ENCODE peak calls at places on chromosome 13, in ten cellular contexts. Z is AG04449, R is transverse colon, W is right lobe of liver, Q is HFF-Myc, M is suprapubic skin, C is psoas muscle, V is PC-3, E is body of pancreas, T is adrenal gland. O is an unnamed sample.

GRCh38 chr13:66543780-66544179 is 686.4 kb downstream of the PCDH9 start:
- DNase-seq in Z (no peak), R (no peak), W (no peak), Q (no peak), M (no peak), C (no peak), V (no peak), E (no peak), T (no peak), O (no peak)

GRCh38 chr13:26465514-26465913 is 92.0 kb upstream of the WASF3 start:
- DNase-seq in Z (no peak), R (no peak), W (no peak), Q (no peak), M (no peak), C (no peak), V (no peak), E (no peak), T (peak; percentile 27), O (no peak)

GRCh38 chr13:96810104-96810503 is 184.2 kb downstream of the OXGR1 start:
- DNase-seq in Z (no peak), R (no peak), W (no peak), Q (no peak), M (no peak), C (no peak), V (no peak), E (no peak), T (no peak), O (no peak)

GRCh38 chr13:50990540-50991506 is 81.2 kb downstream of the RNASEH2B start:
- DNase-seq in Z (no peak), R (peak; percentile 32), W (no peak), Q (peak; percentile 15), M (no peak), C (peak; percentile 51), V (no peak), E (peak; percentile 17), T (peak; percentile 66), O (peak; percentile 80)

GRCh38 chr13:49357694-49358093 is 86.2 kb downstream of the CAB39L start:
- DNase-seq in Z (peak; percentile 40), R (no peak), W (no peak), Q (peak; percentile 20), M (no peak), C (no peak), V (peak; percentile 57), E (no peak), T (no peak), O (peak; percentile 85)

GRCh38 chr13:42396901-42397670 is 125.1 kb downstream of the AKAP11 start:
- DNase-seq in Z (no peak), R (no peak), W (no peak), Q (no peak), M (no peak), C (no peak), V (peak; percentile 48), E (no peak), T (no peak), O (no peak)

GRCh38 chr13:50222569-50223332 is 207.5 kb downstream of the KCNRG start:
- DNase-seq in Z (no peak), R (peak; percentile 60), W (peak; percentile 85), Q (peak; percentile 51), M (peak; percentile 76), C (peak; percentile 80), V (peak; percentile 66), E (peak; percentile 52), T (peak; percentile 60), O (peak; percentile 77)

GRCh38 chr13:106284358-106284757 is 251.1 kb downstream of the EFNB2 start:
- DNase-seq in Z (peak; percentile 21), R (no peak), W (no peak), Q (no peak), M (no peak), C (no peak), V (peak; percentile 85), E (no peak), T (no peak), O (peak; percentile 12)

DNA sequence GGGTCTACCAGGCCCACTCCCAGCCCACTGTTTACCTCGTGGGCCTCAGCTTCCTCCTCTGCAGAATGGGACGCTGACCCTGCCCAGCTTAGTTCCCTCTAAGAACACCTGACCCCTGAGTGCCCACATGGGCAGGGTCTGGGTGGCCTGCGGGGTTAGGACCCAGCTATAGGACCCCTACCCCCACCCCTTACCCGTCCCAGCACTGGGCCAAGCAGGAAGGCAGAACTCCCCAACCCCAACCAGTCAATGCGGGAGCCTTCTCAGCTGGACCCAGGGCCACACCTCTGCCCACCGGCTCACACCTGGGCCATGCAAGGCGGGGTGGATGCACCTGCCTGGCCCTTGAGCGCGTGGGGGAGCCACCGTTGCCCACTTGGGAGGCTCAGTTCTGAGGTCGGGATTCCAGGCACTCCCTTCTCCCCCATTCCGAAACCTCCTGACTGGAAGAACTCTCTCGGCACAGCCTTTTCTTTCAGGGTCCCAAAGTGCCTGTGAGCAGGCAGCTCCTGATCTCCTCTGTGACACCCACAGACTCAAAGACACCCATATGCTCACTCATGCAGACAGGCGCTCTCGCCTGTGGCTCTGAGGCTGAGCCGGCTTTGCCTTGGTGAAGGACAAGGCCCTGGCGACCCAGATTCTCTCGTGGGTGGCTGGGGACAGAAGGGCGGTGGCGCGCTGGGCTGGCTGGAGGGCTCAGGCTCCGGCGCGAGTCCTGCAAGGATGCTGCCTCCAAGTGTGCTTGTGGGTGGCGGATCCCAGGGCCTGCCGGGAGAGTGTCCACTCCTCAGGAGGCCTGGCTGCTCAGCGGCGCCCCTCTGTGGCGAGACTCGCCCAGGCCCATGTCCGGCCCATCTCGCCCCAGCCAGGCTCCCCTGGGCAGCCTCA is 27.9 kb upstream of the PARP4 start:
- DNase-seq in Z (no peak), R (no peak), W (peak; percentile 33), Q (no peak), M (no peak), C (no peak), V (no peak), E (no peak), T (no peak), O (no peak)
- TF ChIP-seq CTCF in Z (peak; percentile 33), R (no peak), W (peak; percentile 12), Q (peak; percentile 40), M (no peak), C (no peak), V (peak; percentile 40), E (no peak), T (no peak), O (no peak)

DNA sequence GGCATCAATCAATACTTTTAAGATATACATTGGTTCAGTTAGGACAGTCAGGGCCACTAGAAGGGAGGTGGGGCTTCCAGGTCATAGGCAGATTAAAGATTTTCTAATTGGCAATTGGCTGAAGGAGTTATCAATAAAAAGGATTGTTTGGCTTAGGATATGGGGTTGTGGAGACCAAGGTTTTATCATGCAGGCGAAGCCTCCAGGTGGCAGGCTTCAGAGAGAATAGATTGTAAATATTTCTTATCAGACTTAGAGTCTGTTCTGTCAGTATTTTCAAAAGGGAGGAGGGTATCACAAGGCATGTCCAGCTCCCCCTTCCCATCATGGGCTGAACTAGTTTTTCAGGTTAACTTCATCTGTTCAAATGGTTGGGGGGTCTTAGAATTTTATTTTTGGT is 77.4 kb upstream of the FARP1 start:
- DNase-seq in Z (no peak), R (no peak), W (no peak), Q (no peak), M (no peak), C (no peak), V (no peak), E (no peak), T (no peak), O (no peak)
- TF ChIP-seq CTCF in Z (no peak), R (no peak), W (peak; percentile 13), Q (no peak), M (no peak), C (no peak), V (no peak), E (peak; percentile 29), T (no peak), O (no peak)

GRCh38 chr13:111460548-111461444 is 140.4 kb downstream of the TEX29 start:
- DNase-seq in Z (peak; percentile 12), R (peak; percentile 20), W (no peak), Q (peak; percentile 15), M (peak; percentile 47), C (peak; percentile 26), V (peak; percentile 31), E (peak; percentile 61), T (peak; percentile 29), O (peak; percentile 33)
- TF ChIP-seq CTCF in Z (peak; percentile 53), R (peak; percentile 11), W (peak; percentile 23), Q (peak; percentile 45), M (no peak), C (peak; percentile 38), V (peak; percentile 42), E (peak; percentile 55), T (peak; percentile 12), O (peak; percentile 52)

GRCh38 chr13:60211548-60211947 is 47.8 kb upstream of the DIAPH3 start:
- DNase-seq in Z (no peak), R (no peak), W (no peak), Q (no peak), M (no peak), C (no peak), V (no peak), E (no peak), T (no peak), O (no peak)
- TF ChIP-seq CTCF in Z (no peak), R (no peak), W (no peak), Q (no peak), M (no peak), C (no peak), V (no peak), E (no peak), T (no peak), O (no peak)

O was measured in fibroblast of lung.